ENCODE peak calls at places on chromosomes 5 and 9, in six cellular contexts. D is T-helper 9 cell; N is AML-193; W is activated CD8-positive, alpha-beta memory T cell treated with anti-CD3 and anti-CD28 coated beads for 24 hours; P is hypothalamus; B is GM06990. Y is an unnamed sample.
A peak's percentile ranks its signal among the peaks of the same experiment; 100 is the strongest.

GRCh38 chr5:43190755-43191603 is 1.0 kb upstream of the NIM1K start:
- DNase-seq in D (no peak), N (no peak), W (no peak), P (no peak), B (no peak), Y (peak; percentile 10)

GRCh38 chr5:154190652-154191304 is at the start of gene GALNT10:
- DNase-seq in D (peak; percentile 50), N (peak; percentile 29), W (no peak), P (no peak), B (peak; percentile 83), Y (peak; percentile 72)

GRCh38 chr5:176389114-176389768 is 690 bp downstream of the HIGD2A start:
- DNase-seq in D (no peak), N (no peak), W (no peak), P (no peak), B (no peak), Y (peak; percentile 60)

GRCh38 chr5:72291601-72292000 is 28.4 kb downstream of the MRPS27 start:
- DNase-seq in D (no peak), N (no peak), W (no peak), P (no peak), B (no peak), Y (no peak)

GRCh38 chr9:128987800-128988199 is 40.3 kb downstream of the NUP188 start:
- DNase-seq in D (no peak), N (no peak), W (no peak), P (peak; percentile 9), B (no peak), Y (peak; percentile 34)

GRCh38 chr5:76401801-76402250 is 1.3 kb upstream of the IQGAP2 start:
- DNase-seq in D (peak; percentile 10), N (peak; percentile 38), W (peak; percentile 62), P (no peak), B (peak; percentile 48), Y (no peak)

GRCh38 chr5:128826290-128826689 is 139.0 kb upstream of the SLC27A6 start:
- DNase-seq in D (no peak), N (no peak), W (no peak), P (no peak), B (no peak), Y (no peak)

GRCh38 chr5:132628814-132629213 is 29.2 kb upstream of the IL13 start:
- DNase-seq in D (no peak), N (no peak), W (no peak), P (no peak), B (no peak), Y (no peak)

GRCh38 chr5:175059687-175060194 is 335.4 kb downstream of the MSX2 start:
- DNase-seq in D (no peak), N (no peak), W (no peak), P (peak; percentile 54), B (peak; percentile 8), Y (peak; percentile 67)

GRCh38 chr5:20514145-20514544 is 526.1 kb upstream of the CDH18 start:
- DNase-seq in D (no peak), N (no peak), W (no peak), P (no peak), B (no peak), Y (no peak)

GRCh38 chr9:16524823-16525222 is 345.6 kb downstream of the BNC2 start:
- DNase-seq in D (no peak), N (no peak), W (no peak), P (no peak), B (no peak), Y (no peak)

GRCh38 chr9:20732118-20732517 is 48.1 kb downstream of the FOCAD start:
- DNase-seq in D (no peak), N (no peak), W (no peak), P (no peak), B (no peak), Y (no peak)

GRCh38 chr5:117455236-117456233 is 880.9 kb upstream of the SEMA6A start:
- DNase-seq in D (no peak), N (no peak), W (no peak), P (no peak), B (no peak), Y (no peak)

GRCh38 chr5:152113401-152113800 is 188.8 kb upstream of the GLRA1 start:
- DNase-seq in D (peak; percentile 32), N (no peak), W (no peak), P (no peak), B (no peak), Y (no peak)

GRCh38 chr9:88988796-88989641 is 2.2 kb upstream of the S1PR3 start:
- DNase-seq in D (no peak), N (peak; percentile 83), W (peak; percentile 66), P (no peak), B (no peak), Y (no peak)

Y was measured in midbrain.